ENCODE peak calls at places on chromosome 1, in five cellular contexts. N is effector memory CD4-positive, alpha-beta T cell; R is H4; T is transverse colon; J is stimulated activated CD8-positive, alpha-beta memory T cell treated with anti-CD3 and anti-CD28 coated beads, Interleukin-2, amount 100 ng/mL, for 48 hours. H is an unnamed sample.

GRCh38 chr1:58809327-58810040 is 25.6 kb upstream of the JUN start:
- DNase-seq in N (no peak), R (no peak), T (no peak), J (no peak), H (no peak)

GRCh38 chr1:47507921-47508894 is 70.4 kb downstream of the FOXD2 start:
- DNase-seq in N (no peak), R (no peak), T (peak; percentile 42), J (peak; percentile 32), H (peak; percentile 22)

GRCh38 chr1:171754381-171754705 is 12.5 kb upstream of the VAMP4 start:
- DNase-seq in N (no peak), R (no peak), T (no peak), J (no peak), H (peak; percentile 16)

GRCh38 chr1:34710811-34711210 is 44.0 kb upstream of the GJB5 start:
- DNase-seq in N (no peak), R (no peak), T (no peak), J (no peak), H (no peak)

GRCh38 chr1:228143480-228144212 is 3.6 kb downstream of the GUK1 start:
- DNase-seq in N (no peak), R (no peak), T (no peak), J (no peak), H (no peak)

GRCh38 chr1:37930246-37931142 is 16.4 kb downstream of the INPP5B start:
- DNase-seq in N (no peak), R (no peak), T (no peak), J (no peak), H (peak; percentile 32)

GRCh38 chr1:48082271-48082925 is 85.2 kb upstream of the TRABD2B start:
- DNase-seq in N (no peak), R (no peak), T (no peak), J (no peak), H (no peak)

GRCh38 chr1:234823191-234824176 is 213.5 kb upstream of the IRF2BP2 start:
- DNase-seq in N (no peak), R (no peak), T (peak; percentile 87), J (no peak), H (no peak)

GRCh38 chr1:164343189-164343588 is 215.8 kb upstream of the PBX1 start:
- DNase-seq in N (no peak), R (no peak), T (no peak), J (no peak), H (no peak)

GRCh38 chr1:50992532-50993318 is 22.7 kb downstream of the CDKN2C start:
- DNase-seq in N (no peak), R (no peak), T (no peak), J (no peak), H (no peak)

GRCh38 chr1:100606438-100606837 is 68.5 kb downstream of the GPR88 start:
- DNase-seq in N (no peak), R (peak; percentile 60), T (peak; percentile 17), J (no peak), H (peak; percentile 66)

GRCh38 chr1:26126321-26127084 is 14.9 kb downstream of the PDIK1L start:
- DNase-seq in N (peak; percentile 54), R (peak; percentile 95), T (peak; percentile 56), J (no peak), H (no peak)

GRCh38 chr1:45802343-45803298 is 791 bp upstream of the MAST2 start:
- DNase-seq in N (no peak), R (peak; percentile 99), T (peak; percentile 67), J (no peak), H (peak; percentile 90)

GRCh38 chr1:220884981-220885918 is 6.0 kb downstream of the HLX start:
- DNase-seq in N (no peak), R (no peak), T (no peak), J (no peak), H (no peak)

H was measured in right cardiac atrium.